ENCODE peak calls at places on chromosomes 6 and 20, in six cellular contexts. W, R, V, L, N and F are unnamed samples.

GRCh38 chr20:54047048-54047447 is 23.3 kb downstream of the BCAS1 start:
- DNase-seq in V (no peak), R (no peak), N (no peak), W (no peak), L (no peak), F (no peak)

GRCh38 chr6:32668226-32668747 is 1.8 kb upstream of the HLA-DQB1 start:
- DNase-seq in L (no peak), N (peak), R (no peak), V (peak), W (no peak), F (no peak)

GRCh38 chr6:27547157-27548075 is 74.5 kb upstream of the ZNF184 start:
- DNase-seq in N (peak), L (peak), R (peak), V (peak), W (no peak), F (peak)

GRCh38 chr6:131958095-131958494 is 6.9 kb upstream of the CCN2 start:
- DNase-seq in N (no peak), W (no peak), L (no peak), V (no peak), R (no peak), F (no peak)

GRCh38 chr6:21971540-21971939 is 325.3 kb downstream of the PRL start:
- DNase-seq in R (no peak), L (peak), V (no peak), W (no peak), N (no peak), F (no peak)

GRCh38 chr6:53220605-53221004 is 72.0 kb upstream of the GCM1 start:
- DNase-seq in L (no peak), R (no peak), W (no peak), N (no peak), V (no peak), F (no peak)

GRCh38 chr20:45962031-45962755 is 9.8 kb downstream of the ZNF335 start:
- DNase-seq in R (no peak), V (no peak), N (no peak), L (no peak), W (no peak), F (no peak)

GRCh38 chr6:150741633-150742200 is 123.8 kb upstream of the MTHFD1L start:
- DNase-seq in R (peak), L (no peak), V (no peak), W (no peak), N (peak), F (peak)

GRCh38 chr6:6243846-6244245 is 76.6 kb downstream of the F13A1 start:
- DNase-seq in V (no peak), N (peak), W (no peak), R (no peak), L (no peak), F (no peak)

GRCh38 chr6:135440087-135440792 is 57.3 kb downstream of the AHI1 start:
- DNase-seq in L (no peak), N (no peak), R (no peak), W (no peak), V (no peak), F (no peak)

GRCh38 chr20:2132461-2132901 is 30.9 kb downstream of the STK35 start:
- DNase-seq in L (no peak), W (no peak), N (no peak), V (no peak), R (no peak), F (no peak)

GRCh38 chr6:133817460-133818047 is 71.4 kb upstream of the TCF21 start:
- DNase-seq in L (peak), W (no peak), V (no peak), R (no peak), N (peak), F (peak)

GRCh38 chr6:159836294-159837140 is 36.4 kb downstream of the PNLDC1 start:
- DNase-seq in L (no peak), V (no peak), N (no peak), R (no peak), W (no peak), F (no peak)

GRCh38 chr6:78910611-78911134 is 43.3 kb downstream of the IRAK1BP1 start:
- DNase-seq in N (no peak), V (no peak), R (peak), W (no peak), L (no peak), F (no peak)

GRCh38 chr20:51811040-51811351 is 8.7 kb upstream of the SALL4 start:
- DNase-seq in N (peak), R (no peak), W (no peak), V (no peak), L (no peak), F (no peak)

GRCh38 chr20:36273414-36274247 is 32.5 kb upstream of the DLGAP4 start:
- DNase-seq in R (peak), L (no peak), V (no peak), W (peak), N (no peak), F (peak)

GRCh38 chr6:120938876-120939231 is 395.4 kb downstream of the TBC1D32 start:
- DNase-seq in L (no peak), R (no peak), V (peak), N (no peak), W (no peak), F (peak)

GRCh38 chr6:100176951-100177710 is 183.1 kb upstream of the MCHR2 start:
- DNase-seq in R (no peak), V (no peak), W (no peak), N (no peak), L (no peak), F (no peak)

GRCh38 chr6:71373943-71374342 is 85.3 kb downstream of the OGFRL1 start:
- DNase-seq in L (no peak), W (no peak), V (no peak), R (no peak), N (no peak), F (no peak)

GRCh38 chr6:49541936-49542335 is 8.5 kb upstream of the C6orf141 start:
- DNase-seq in R (no peak), L (no peak), V (no peak), W (no peak), N (no peak), F (no peak)

GRCh38 chr20:64188682-64189529 is 24.7 kb downstream of the MYT1 start:
- DNase-seq in V (no peak), N (peak), L (no peak), R (peak), W (peak), F (no peak)

GRCh38 chr6:14108571-14109410 is 8.8 kb upstream of the CD83 start:
- DNase-seq in N (no peak), W (no peak), L (peak), V (peak), R (no peak), F (peak)

GRCh38 chr20:64131406-64131805 is 24.0 kb upstream of the NPBWR2 start:
- DNase-seq in L (no peak), V (no peak), R (no peak), N (peak), W (peak), F (peak)

GRCh38 chr6:136788069-136788902 is 4.0 kb downstream of the MAP3K5 start:
- DNase-seq in N (no peak), L (no peak), W (no peak), V (no peak), R (peak), F (peak)

GRCh38 chr6:30682181-30683117 is 4.0 kb downstream of the PPP1R18 start:
- DNase-seq in W (peak), V (peak), R (peak), N (peak), L (peak), F (peak)

GRCh38 chr6:99711925-99712324 is 105.3 kb downstream of the PRDM13 start:
- DNase-seq in W (no peak), L (no peak), R (no peak), N (no peak), V (no peak), F (no peak)

GRCh38 chr6:24431045-24431451 is 28.3 kb downstream of the MRS2 start:
- DNase-seq in W (peak), V (no peak), L (peak), R (peak), N (peak), F (peak)

GRCh38 chr6:31834367-31834703 is 6.8 kb downstream of the HSPA1B start:
- DNase-seq in L (peak), V (peak), R (no peak), N (peak), W (peak), F (peak)

GRCh38 chr6:28003661-28004060 is 46.6 kb downstream of the OR2B6 start:
- DNase-seq in N (no peak), R (no peak), V (no peak), W (no peak), L (no peak), F (no peak)

DNA sequence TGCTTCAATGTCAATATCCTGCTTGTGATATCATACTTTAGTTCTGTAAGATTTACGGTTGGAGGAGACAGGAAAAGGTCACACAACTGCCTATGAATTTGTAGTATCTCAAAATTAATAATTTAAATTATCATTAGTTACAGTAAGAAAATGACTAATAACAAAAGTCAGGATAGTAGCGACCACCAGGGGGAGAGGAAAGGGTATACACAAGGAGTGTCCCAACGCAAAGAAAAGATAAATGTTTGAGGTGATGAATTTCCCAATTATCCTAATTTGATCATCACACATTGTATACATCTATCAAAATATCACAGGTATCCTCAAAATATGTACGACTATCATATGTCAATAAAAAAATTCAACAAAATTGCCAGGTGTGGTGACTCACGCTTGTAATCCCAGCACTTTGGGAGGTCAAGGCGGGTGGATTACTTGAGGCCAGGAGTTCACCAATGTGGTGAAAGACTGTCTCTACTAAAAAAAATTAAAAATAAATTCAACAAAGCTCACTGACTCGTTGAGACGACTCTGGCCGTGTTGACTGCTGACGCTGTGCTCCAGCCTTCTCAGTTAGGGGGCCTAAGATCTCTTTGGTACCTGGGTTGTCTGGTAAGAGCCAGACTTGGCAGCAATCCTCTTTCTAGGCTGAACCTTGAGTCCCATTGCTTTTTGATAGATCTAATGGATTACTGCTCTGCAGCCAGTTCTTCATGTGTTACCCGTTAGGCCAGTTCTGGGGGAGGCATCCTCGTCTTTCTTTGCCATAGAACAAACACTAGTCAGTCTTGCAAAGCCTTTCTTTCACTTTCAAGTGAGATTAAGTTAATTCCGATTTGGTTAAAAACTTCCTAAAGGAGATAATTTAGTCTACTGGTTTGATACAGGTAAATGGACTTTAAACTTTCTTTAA is 9.0 kb upstream of the OVOL2 start:
- DNase-seq in W (no peak), L (no peak), R (no peak), N (peak), V (no peak), F (no peak)
- TF ChIP-seq CTCF in W (no peak), L (no peak), R (no peak), N (peak), V (no peak), F (no peak)

GRCh38 chr6:151975795-151976194 is 168.3 kb downstream of the ESR1 start:
- DNase-seq in N (no peak), V (no peak), W (no peak), R (no peak), L (no peak), F (no peak)
- TF ChIP-seq POLR2A in N (no peak), V (no peak), W (no peak), R (no peak), L (no peak), F (no peak)

GRCh38 chr20:50267041-50267865 is 76.6 kb downstream of the CEBPB start:
- DNase-seq in N (peak), R (no peak), L (peak), V (no peak), W (peak), F (no peak)
- TF ChIP-seq MYC in N (no peak), R (no peak), L (no peak), V (no peak), W (no peak), F (no peak)

DNA sequence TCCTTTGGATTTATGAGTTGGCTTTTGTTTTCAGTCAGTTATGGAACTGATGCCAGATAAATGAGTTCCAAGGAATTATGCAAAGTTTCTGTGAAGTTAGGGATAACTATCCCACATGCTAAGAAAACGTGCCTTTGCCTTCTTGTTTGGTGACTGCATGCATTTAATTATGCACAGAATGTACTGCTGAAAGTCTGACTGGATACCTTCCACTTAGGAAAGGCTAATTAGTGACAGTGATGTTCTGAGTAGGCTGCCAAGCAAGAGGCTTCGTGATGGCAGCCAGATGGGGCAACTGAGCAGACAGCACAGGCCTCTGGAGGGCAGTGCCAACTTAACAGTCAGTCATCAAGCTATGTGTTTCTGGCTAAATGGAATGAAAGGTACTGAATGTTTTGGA is 289.9 kb downstream of the CD109 start:
- DNase-seq in R (peak), N (no peak), V (no peak), W (no peak), L (no peak), F (peak)
- TF ChIP-seq CTCF in R (no peak), N (peak), V (peak), W (peak), L (no peak), F (peak)

GRCh38 chr20:62953167-62953838 is 794 bp downstream of the SLC17A9 start:
- DNase-seq in N (no peak), R (peak), W (no peak), L (no peak), V (no peak), F (peak)
- TF ChIP-seq POLR2A in N (peak), R (no peak), W (no peak), L (no peak), V (peak), F (no peak)

GRCh38 chr6:168091381-168092264 is 12.6 kb upstream of the FRMD1 start:
- DNase-seq in L (no peak), N (no peak), W (no peak), R (no peak), V (no peak), F (no peak)
- TF ChIP-seq MYC in L (no peak), N (no peak), W (no peak), R (no peak), V (no peak), F (no peak)